ENCODE peak calls at places on chromosomes 4 and X, in ten cellular contexts. One of them, this sample, is unnamed.

GRCh38 chrX:31036895-31037294 is 34.9 kb downstream of the FTHL17 start:
- DNase-seq in epithelial cell of esophagus: peak; percentile 46
- DNase-seq in A549: peak; percentile 31
- DNase-seq in right lobe of liver: peak; percentile 26
- DNase-seq in AG10803: peak; percentile 40
- DNase-seq in fibroblast of villous mesenchyme: peak; percentile 47
- DNase-seq in OCI-LY7: peak; percentile 54
- DNase-seq in GM12865: peak; percentile 50
- DNase-seq in choroid plexus epithelial cell: peak; percentile 68
- DNase-seq in AG04450: peak; percentile 1
- DNase-seq in this sample: peak; percentile 58

GRCh38 chr4:43853565-43854345 is 594.9 kb downstream of the KCTD8 start:
- DNase-seq in epithelial cell of esophagus: no peak
- DNase-seq in A549: no peak
- DNase-seq in right lobe of liver: no peak
- DNase-seq in AG10803: no peak
- DNase-seq in fibroblast of villous mesenchyme: no peak
- DNase-seq in OCI-LY7: no peak
- DNase-seq in GM12865: no peak
- DNase-seq in choroid plexus epithelial cell: no peak
- DNase-seq in AG04450: no peak
- DNase-seq in this sample: no peak

GRCh38 chrX:150696836-150697235 is 3.6 kb downstream of the MTMR1 start:
- DNase-seq in epithelial cell of esophagus: no peak
- DNase-seq in A549: no peak
- DNase-seq in right lobe of liver: no peak
- DNase-seq in AG10803: no peak
- DNase-seq in fibroblast of villous mesenchyme: no peak
- DNase-seq in OCI-LY7: peak; percentile 68
- DNase-seq in GM12865: no peak
- DNase-seq in choroid plexus epithelial cell: no peak
- DNase-seq in AG04450: no peak
- DNase-seq in this sample: no peak

GRCh38 chrX:22278375-22278774 is 5.7 kb downstream of the CBLL2 start:
- DNase-seq in epithelial cell of esophagus: peak; percentile 27
- DNase-seq in A549: peak; percentile 11
- DNase-seq in right lobe of liver: no peak
- DNase-seq in AG10803: no peak
- DNase-seq in fibroblast of villous mesenchyme: no peak
- DNase-seq in OCI-LY7: no peak
- DNase-seq in GM12865: no peak
- DNase-seq in choroid plexus epithelial cell: peak; percentile 9
- DNase-seq in AG04450: no peak
- DNase-seq in this sample: no peak

GRCh38 chr4:137659431-137659830 is 127.1 kb upstream of the PCDH18 start:
- DNase-seq in epithelial cell of esophagus: no peak
- DNase-seq in A549: no peak
- DNase-seq in right lobe of liver: no peak
- DNase-seq in AG10803: peak; percentile 84
- DNase-seq in fibroblast of villous mesenchyme: peak; percentile 58
- DNase-seq in OCI-LY7: no peak
- DNase-seq in GM12865: no peak
- DNase-seq in choroid plexus epithelial cell: peak; percentile 48
- DNase-seq in AG04450: no peak
- DNase-seq in this sample: peak; percentile 65

GRCh38 chr4:54998991-54999390 is 126.4 kb downstream of the KDR start:
- DNase-seq in epithelial cell of esophagus: peak; percentile 41
- DNase-seq in A549: no peak
- DNase-seq in right lobe of liver: no peak
- DNase-seq in AG10803: peak; percentile 35
- DNase-seq in fibroblast of villous mesenchyme: peak; percentile 36
- DNase-seq in OCI-LY7: no peak
- DNase-seq in GM12865: no peak
- DNase-seq in choroid plexus epithelial cell: peak; percentile 87
- DNase-seq in AG04450: no peak
- DNase-seq in this sample: peak; percentile 63

GRCh38 chr4:66294626-66295025 is 624.3 kb upstream of the EPHA5 start:
- DNase-seq in epithelial cell of esophagus: peak; percentile 78
- DNase-seq in A549: no peak
- DNase-seq in right lobe of liver: no peak
- DNase-seq in AG10803: no peak
- DNase-seq in fibroblast of villous mesenchyme: no peak
- DNase-seq in OCI-LY7: no peak
- DNase-seq in GM12865: no peak
- DNase-seq in choroid plexus epithelial cell: no peak
- DNase-seq in AG04450: no peak
- DNase-seq in this sample: no peak

GRCh38 chr4:120209706-120210105 is 143.1 kb upstream of the MAD2L1 start:
- DNase-seq in epithelial cell of esophagus: no peak
- DNase-seq in A549: peak; percentile 1
- DNase-seq in right lobe of liver: no peak
- DNase-seq in AG10803: no peak
- DNase-seq in fibroblast of villous mesenchyme: no peak
- DNase-seq in OCI-LY7: no peak
- DNase-seq in GM12865: peak; percentile 9
- DNase-seq in choroid plexus epithelial cell: no peak
- DNase-seq in AG04450: no peak
- DNase-seq in this sample: no peak

GRCh38 chrX:129497146-129497805 is 26.0 kb downstream of the SMARCA1 start:
- DNase-seq in epithelial cell of esophagus: no peak
- DNase-seq in A549: no peak
- DNase-seq in right lobe of liver: no peak
- DNase-seq in AG10803: no peak
- DNase-seq in fibroblast of villous mesenchyme: no peak
- DNase-seq in OCI-LY7: no peak
- DNase-seq in GM12865: no peak
- DNase-seq in choroid plexus epithelial cell: no peak
- DNase-seq in AG04450: no peak
- DNase-seq in this sample: no peak

GRCh38 chr4:32184186-32184585 is 1464.0 kb downstream of the PCDH7 start:
- DNase-seq in epithelial cell of esophagus: no peak
- DNase-seq in A549: no peak
- DNase-seq in right lobe of liver: no peak
- DNase-seq in AG10803: no peak
- DNase-seq in fibroblast of villous mesenchyme: no peak
- DNase-seq in OCI-LY7: no peak
- DNase-seq in GM12865: no peak
- DNase-seq in choroid plexus epithelial cell: no peak
- DNase-seq in AG04450: no peak
- DNase-seq in this sample: no peak

GRCh38 chr4:163484906-163485305 is 9.6 kb upstream of the TMA16 start:
- DNase-seq in epithelial cell of esophagus: peak; percentile 55
- DNase-seq in A549: peak; percentile 49
- DNase-seq in right lobe of liver: no peak
- DNase-seq in AG10803: peak; percentile 40
- DNase-seq in fibroblast of villous mesenchyme: peak; percentile 60
- DNase-seq in OCI-LY7: peak; percentile 77
- DNase-seq in GM12865: peak; percentile 76
- DNase-seq in choroid plexus epithelial cell: peak; percentile 74
- DNase-seq in AG04450: peak; percentile 11
- DNase-seq in this sample: peak; percentile 61

GRCh38 chr4:2297606-2298517 is 36.0 kb upstream of the MXD4 start:
- DNase-seq in epithelial cell of esophagus: no peak
- DNase-seq in A549: no peak
- DNase-seq in right lobe of liver: no peak
- DNase-seq in AG10803: no peak
- DNase-seq in fibroblast of villous mesenchyme: no peak
- DNase-seq in OCI-LY7: peak; percentile 82
- DNase-seq in GM12865: peak; percentile 21
- DNase-seq in choroid plexus epithelial cell: no peak
- DNase-seq in AG04450: no peak
- DNase-seq in this sample: no peak

GRCh38 chr4:176437756-176438155 is 118.0 kb downstream of the SPCS3 start:
- DNase-seq in epithelial cell of esophagus: no peak
- DNase-seq in A549: no peak
- DNase-seq in right lobe of liver: no peak
- DNase-seq in AG10803: no peak
- DNase-seq in fibroblast of villous mesenchyme: no peak
- DNase-seq in OCI-LY7: no peak
- DNase-seq in GM12865: peak; percentile 5
- DNase-seq in choroid plexus epithelial cell: no peak
- DNase-seq in AG04450: no peak
- DNase-seq in this sample: no peak

GRCh38 chrX:97622111-97622510 is 738.4 kb downstream of the RPA4 start:
- DNase-seq in epithelial cell of esophagus: no peak
- DNase-seq in A549: no peak
- DNase-seq in right lobe of liver: no peak
- DNase-seq in AG10803: no peak
- DNase-seq in fibroblast of villous mesenchyme: no peak
- DNase-seq in OCI-LY7: no peak
- DNase-seq in GM12865: no peak
- DNase-seq in choroid plexus epithelial cell: no peak
- DNase-seq in AG04450: no peak
- DNase-seq in this sample: no peak

GRCh38 chr4:102285831-102286230 is 59.5 kb downstream of the SLC39A8 start:
- DNase-seq in epithelial cell of esophagus: no peak
- DNase-seq in A549: no peak
- DNase-seq in right lobe of liver: no peak
- DNase-seq in AG10803: no peak
- DNase-seq in fibroblast of villous mesenchyme: no peak
- DNase-seq in OCI-LY7: no peak
- DNase-seq in GM12865: no peak
- DNase-seq in choroid plexus epithelial cell: peak; percentile 46
- DNase-seq in AG04450: no peak
- DNase-seq in this sample: peak; percentile 66

GRCh38 chr4:35038845-35039244 is 1205.5 kb downstream of the ARAP2 start:
- DNase-seq in epithelial cell of esophagus: no peak
- DNase-seq in A549: no peak
- DNase-seq in right lobe of liver: no peak
- DNase-seq in AG10803: no peak
- DNase-seq in fibroblast of villous mesenchyme: no peak
- DNase-seq in OCI-LY7: no peak
- DNase-seq in GM12865: no peak
- DNase-seq in choroid plexus epithelial cell: no peak
- DNase-seq in AG04450: no peak
- DNase-seq in this sample: no peak

GRCh38 chr4:41806807-41807206 is 58.3 kb upstream of the PHOX2B start:
- DNase-seq in epithelial cell of esophagus: no peak
- DNase-seq in A549: no peak
- DNase-seq in right lobe of liver: no peak
- DNase-seq in AG10803: no peak
- DNase-seq in fibroblast of villous mesenchyme: no peak
- DNase-seq in OCI-LY7: no peak
- DNase-seq in GM12865: no peak
- DNase-seq in choroid plexus epithelial cell: no peak
- DNase-seq in AG04450: no peak
- DNase-seq in this sample: no peak

DNA sequence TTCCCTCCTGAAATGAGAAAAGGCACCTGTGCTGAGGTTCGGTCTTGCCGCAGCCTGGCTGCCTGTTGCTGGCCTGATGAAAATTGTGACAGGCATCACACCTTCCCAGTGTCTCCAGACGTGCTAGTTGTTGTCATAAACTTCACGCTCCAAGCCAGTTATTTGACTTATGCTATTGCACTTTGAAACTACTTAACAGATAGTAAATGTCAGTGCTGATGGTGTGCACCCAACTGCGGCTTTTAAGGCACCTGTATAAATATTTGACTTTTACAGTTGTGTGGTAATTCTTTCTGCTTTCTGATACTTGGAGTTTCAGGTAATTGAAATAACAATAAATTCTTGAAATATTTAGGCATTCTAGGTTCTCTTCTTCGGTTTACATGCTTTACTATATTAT is 1.8 kb downstream of the WWC2 start:
- DNase-seq in epithelial cell of esophagus: peak; percentile 22
- DNase-seq in A549: peak; percentile 14
- DNase-seq in right lobe of liver: no peak
- DNase-seq in AG10803: no peak
- DNase-seq in fibroblast of villous mesenchyme: peak; percentile 38
- DNase-seq in OCI-LY7: no peak
- DNase-seq in GM12865: no peak
- DNase-seq in choroid plexus epithelial cell: no peak
- DNase-seq in AG04450: no peak
- DNase-seq in this sample: no peak
- H3K4me3 ChIP-seq in epithelial cell of esophagus: peak overlapping the region; percentile 82
- H3K4me3 ChIP-seq in A549: peak overlapping the region; percentile 98
- H3K4me3 ChIP-seq in right lobe of liver: peak overlapping the region; percentile 87
- H3K4me3 ChIP-seq in AG10803: peak overlapping the region; percentile 92
- H3K4me3 ChIP-seq in fibroblast of villous mesenchyme: peak overlapping the region; percentile 91
- H3K4me3 ChIP-seq in OCI-LY7: no peak overlapping the region
- H3K4me3 ChIP-seq in GM12865: no peak overlapping the region
- H3K4me3 ChIP-seq in choroid plexus epithelial cell: peak overlapping the region; percentile 84
- H3K4me3 ChIP-seq in AG04450: peak overlapping the region; percentile 91
- H3K4me3 ChIP-seq in this sample: peak overlapping the region; percentile 90

DNA sequence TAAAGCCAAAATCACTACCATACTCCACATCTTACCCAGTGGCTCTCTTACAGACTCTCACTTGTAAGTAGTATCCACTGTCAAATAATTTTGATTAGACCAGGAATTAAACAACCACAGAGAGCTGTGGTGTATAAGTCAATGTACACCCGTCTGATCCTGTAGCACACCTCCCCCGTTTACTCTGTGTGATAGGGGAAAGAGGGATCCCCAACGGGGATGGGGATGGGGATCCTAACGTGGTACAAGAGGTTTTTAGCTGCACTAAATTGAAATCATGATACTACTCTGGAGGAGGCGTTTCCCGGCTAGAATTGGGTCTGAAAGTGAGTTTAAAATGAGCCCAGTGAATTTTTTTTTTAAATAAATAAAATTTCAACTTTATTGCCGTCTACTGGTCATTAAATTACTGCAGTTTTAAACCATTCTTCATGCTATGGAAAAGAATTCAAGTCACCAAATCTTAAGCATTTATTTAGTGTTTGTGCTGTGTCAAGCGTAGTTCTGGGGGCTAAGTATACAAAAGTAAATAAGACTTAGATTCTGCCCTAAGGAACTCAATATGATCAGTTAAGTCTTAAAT is 76.6 kb downstream of the INTS12 start:
- DNase-seq in epithelial cell of esophagus: no peak
- DNase-seq in A549: no peak
- DNase-seq in right lobe of liver: no peak
- DNase-seq in AG10803: no peak
- DNase-seq in fibroblast of villous mesenchyme: no peak
- DNase-seq in OCI-LY7: no peak
- DNase-seq in GM12865: no peak
- DNase-seq in choroid plexus epithelial cell: no peak
- DNase-seq in AG04450: no peak
- DNase-seq in this sample: no peak
- TF ChIP-seq CTCF in epithelial cell of esophagus: peak; percentile 19
- TF ChIP-seq CTCF in A549: no peak
- TF ChIP-seq CTCF in right lobe of liver: no peak
- TF ChIP-seq CTCF in AG10803: peak; percentile 41
- TF ChIP-seq CTCF in fibroblast of villous mesenchyme: no peak
- TF ChIP-seq CTCF in OCI-LY7: no peak
- TF ChIP-seq CTCF in GM12865: no peak
- TF ChIP-seq CTCF in choroid plexus epithelial cell: no peak
- TF ChIP-seq CTCF in AG04450: no peak
- TF ChIP-seq CTCF in this sample: peak; percentile 18

GRCh38 chrX:40090050-40090804 is 7.5 kb downstream of the BCOR start:
- DNase-seq in epithelial cell of esophagus: no peak
- DNase-seq in A549: no peak
- DNase-seq in right lobe of liver: peak; percentile 50
- DNase-seq in AG10803: no peak
- DNase-seq in fibroblast of villous mesenchyme: no peak
- DNase-seq in OCI-LY7: peak; percentile 27
- DNase-seq in GM12865: no peak
- DNase-seq in choroid plexus epithelial cell: no peak
- DNase-seq in AG04450: no peak
- DNase-seq in this sample: no peak
- H3K4me3 ChIP-seq in epithelial cell of esophagus: no peak overlapping the region
- H3K4me3 ChIP-seq in A549: no peak overlapping the region
- H3K4me3 ChIP-seq in right lobe of liver: peak overlapping the region; percentile 35
- H3K4me3 ChIP-seq in AG10803: peak overlapping the region; percentile 26
- H3K4me3 ChIP-seq in fibroblast of villous mesenchyme: peak overlapping the region; percentile 30
- H3K4me3 ChIP-seq in OCI-LY7: peak overlapping the region; percentile 63
- H3K4me3 ChIP-seq in GM12865: no peak overlapping the region
- H3K4me3 ChIP-seq in choroid plexus epithelial cell: peak overlapping the region; percentile 45
- H3K4me3 ChIP-seq in AG04450: peak overlapping the region; percentile 36
- H3K4me3 ChIP-seq in this sample: peak overlapping the region; percentile 31

GRCh38 chr4:37132351-37132989 is 112.1 kb upstream of the NWD2 start:
- DNase-seq in epithelial cell of esophagus: no peak
- DNase-seq in A549: no peak
- DNase-seq in right lobe of liver: no peak
- DNase-seq in AG10803: no peak
- DNase-seq in fibroblast of villous mesenchyme: no peak
- DNase-seq in OCI-LY7: no peak
- DNase-seq in GM12865: no peak
- DNase-seq in choroid plexus epithelial cell: no peak
- DNase-seq in AG04450: no peak
- DNase-seq in this sample: no peak
- TF ChIP-seq CTCF in epithelial cell of esophagus: no peak
- TF ChIP-seq CTCF in A549: no peak
- TF ChIP-seq CTCF in right lobe of liver: no peak
- TF ChIP-seq CTCF in AG10803: no peak
- TF ChIP-seq CTCF in fibroblast of villous mesenchyme: no peak
- TF ChIP-seq CTCF in OCI-LY7: peak; percentile 34
- TF ChIP-seq CTCF in GM12865: no peak
- TF ChIP-seq CTCF in choroid plexus epithelial cell: no peak
- TF ChIP-seq CTCF in AG04450: no peak
- TF ChIP-seq CTCF in this sample: no peak